ENCODE peak calls at places on chromosomes 3 and 15, in four cellular contexts. D is NCI-H1092, S is HuH-7.5, B is T-cell. I is an unnamed sample.

GRCh38 chr3:165837058-165837525 is at the start of gene BCHE:
- DNase-seq in B (no peak), D (no peak), S (no peak), I (no peak)

GRCh38 chr3:104952587-104952986 is 414.1 kb upstream of the ALCAM start:
- DNase-seq in S (no peak), D (no peak), B (no peak), I (no peak)

GRCh38 chr15:71626596-71627088 is 183.7 kb upstream of the NR2E3 start:
- DNase-seq in B (no peak), D (no peak), S (no peak), I (no peak)

GRCh38 chr15:64344651-64345262 is 11.2 kb downstream of the CSNK1G1 start:
- DNase-seq in S (no peak), B (no peak), D (no peak), I (no peak)

GRCh38 chr15:47466357-47466756 is 250.9 kb upstream of the SEMA6D start:
- DNase-seq in S (no peak), B (no peak), D (no peak), I (no peak)

GRCh38 chr3:113258311-113258710 is 47.0 kb downstream of the BOC start:
- DNase-seq in S (no peak), B (no peak), D (no peak), I (no peak)

GRCh38 chr3:73080201-73080966 is 18.9 kb downstream of the EBLN2 start:
- DNase-seq in B (no peak), S (no peak), D (no peak), I (no peak)

GRCh38 chr3:7546219-7546618 is 685.3 kb downstream of the GRM7 start:
- DNase-seq in S (no peak), B (no peak), D (no peak), I (no peak)

GRCh38 chr3:127739347-127740135 is 66.8 kb downstream of the ABTB1 start:
- DNase-seq in S (no peak), B (no peak), D (no peak), I (no peak)

GRCh38 chr15:78325092-78325843 is 14.9 kb upstream of the CRABP1 start:
- DNase-seq in S (peak), D (no peak), B (no peak), I (no peak)

GRCh38 chr15:57160823-57161560 is 215.3 kb upstream of the CGNL1 start:
- DNase-seq in B (no peak), D (no peak), S (no peak), I (no peak)

GRCh38 chr3:15151166-15151565 is 52.2 kb upstream of the RBSN start:
- DNase-seq in S (no peak), B (no peak), D (no peak), I (no peak)

GRCh38 chr15:69820819-69821218 is 276.9 kb downstream of the TLE3 start:
- DNase-seq in B (no peak), S (peak), D (no peak), I (no peak)

GRCh38 chr15:83210619-83211018 is 3.0 kb upstream of the HDGFL3 start:
- DNase-seq in S (peak), D (no peak), B (no peak), I (no peak)

GRCh38 chr3:108159865-108160264 is 62.4 kb downstream of the IFT57 start:
- DNase-seq in D (no peak), B (no peak), S (no peak), I (no peak)

GRCh38 chr3:66442254-66443249 is 58.3 kb downstream of the LRIG1 start:
- DNase-seq in B (no peak), D (peak), S (peak), I (no peak)

GRCh38 chr3:104564045-104564643 is 802.6 kb upstream of the ALCAM start:
- DNase-seq in S (no peak), B (peak), D (peak), I (peak)

GRCh38 chr3:123692041-123692440 is 107.2 kb upstream of the HACD2 start:
- DNase-seq in D (no peak), B (no peak), S (no peak), I (no peak)

GRCh38 chr15:96330064-96330449 is 443 bp upstream of the NR2F2 start:
- DNase-seq in B (no peak), D (no peak), S (no peak), I (no peak)

GRCh38 chr15:76147906-76148553 is 88.2 kb downstream of the TMEM266 start:
- DNase-seq in D (no peak), B (peak), S (peak), I (peak)

GRCh38 chr3:186209810-186210752 is 101.2 kb upstream of the ETV5 start:
- DNase-seq in S (no peak), D (peak), B (no peak), I (no peak)

GRCh38 chr3:170651260-170651845 is 65.5 kb upstream of the SLC7A14 start:
- DNase-seq in B (no peak), D (no peak), S (no peak), I (no peak)

GRCh38 chr3:67790043-67790442 is 135.6 kb upstream of the SUCLG2 start:
- DNase-seq in S (peak), B (peak), D (peak), I (peak)

GRCh38 chr3:12875857-12876451 is 34.6 kb upstream of the RPL32 start:
- DNase-seq in D (no peak), S (peak), B (no peak), I (no peak)

GRCh38 chr15:32908135-32908801 is 190.5 kb downstream of the GREM1 start:
- DNase-seq in S (no peak), B (no peak), D (no peak), I (no peak)

GRCh38 chr3:52533623-52534280 is at the start of gene NT5DC2:
- DNase-seq in D (peak), B (no peak), S (peak), I (peak)

GRCh38 chr15:80072285-80072684 is 12.8 kb downstream of the ZFAND6 start:
- DNase-seq in D (peak), B (no peak), S (peak), I (no peak)

GRCh38 chr3:171168086-171168485 is 141.6 kb upstream of the SLC2A2 start:
- DNase-seq in S (peak), B (no peak), D (no peak), I (no peak)

GRCh38 chr15:88711806-88712205 is 73.0 kb downstream of the ISG20 start:
- DNase-seq in D (no peak), S (no peak), B (no peak), I (no peak)

GRCh38 chr15:25244731-25245585 is 193.9 kb downstream of the UBE3A start:
- DNase-seq in D (no peak), S (no peak), B (no peak), I (no peak)

GRCh38 chr15:84034831-84035753 is 200.5 kb upstream of the GOLGA6L4 start:
- DNase-seq in S (peak), D (no peak), B (no peak), I (no peak)

GRCh38 chr3:193719735-193720134 is 126.7 kb downstream of the OPA1 start:
- DNase-seq in D (no peak), S (no peak), B (no peak), I (no peak)

GRCh38 chr15:56038015-56038414 is 44.6 kb upstream of the NEDD4 start:
- DNase-seq in D (no peak), B (no peak), S (no peak), I (no peak)

I was measured in CD8-positive, alpha-beta memory T cell.